ENCODE peak calls at places on chromosomes 16 and 17, in eight cellular contexts. One of them, this sample, is unnamed.
A peak's percentile ranks its signal among the peaks of the same experiment; 100 is the strongest.

GRCh38 chr16:2044541-2044940 is 3.1 kb downstream of the NTHL1 start:
- DNase-seq in lung: no peak
- DNase-seq in AG08395: no peak
- DNase-seq in endothelial cell: no peak
- DNase-seq in glutamatergic neuron: peak; percentile 10
- DNase-seq in stimulated activated CD8-positive, alpha-beta memory T cell treated with anti-CD3 and anti-CD28 coated beads, Interleukin-15, amount 100 ng/mL, for 48 hours: no peak
- DNase-seq in left ventricle myocardium inferior: no peak
- DNase-seq in cardiac muscle cell: no peak
- DNase-seq in this sample: no peak

GRCh38 chr16:80023865-80024264 is 423.3 kb upstream of the MAF start:
- DNase-seq in lung: no peak
- DNase-seq in AG08395: no peak
- DNase-seq in endothelial cell: no peak
- DNase-seq in glutamatergic neuron: no peak
- DNase-seq in stimulated activated CD8-positive, alpha-beta memory T cell treated with anti-CD3 and anti-CD28 coated beads, Interleukin-15, amount 100 ng/mL, for 48 hours: no peak
- DNase-seq in left ventricle myocardium inferior: no peak
- DNase-seq in cardiac muscle cell: no peak
- DNase-seq in this sample: no peak

GRCh38 chr17:41258406-41258805 is 3.2 kb downstream of the KRTAP9-9 start:
- DNase-seq in lung: no peak
- DNase-seq in AG08395: no peak
- DNase-seq in endothelial cell: no peak
- DNase-seq in glutamatergic neuron: no peak
- DNase-seq in stimulated activated CD8-positive, alpha-beta memory T cell treated with anti-CD3 and anti-CD28 coated beads, Interleukin-15, amount 100 ng/mL, for 48 hours: no peak
- DNase-seq in left ventricle myocardium inferior: no peak
- DNase-seq in cardiac muscle cell: no peak
- DNase-seq in this sample: no peak

GRCh38 chr16:31148896-31149295 is 970 bp downstream of the PRSS36 start:
- DNase-seq in lung: no peak
- DNase-seq in AG08395: no peak
- DNase-seq in endothelial cell: no peak
- DNase-seq in glutamatergic neuron: no peak
- DNase-seq in stimulated activated CD8-positive, alpha-beta memory T cell treated with anti-CD3 and anti-CD28 coated beads, Interleukin-15, amount 100 ng/mL, for 48 hours: no peak
- DNase-seq in left ventricle myocardium inferior: no peak
- DNase-seq in cardiac muscle cell: no peak
- DNase-seq in this sample: no peak

GRCh38 chr17:55344514-55344997 is 77.1 kb downstream of the MMD start:
- DNase-seq in lung: no peak
- DNase-seq in AG08395: no peak
- DNase-seq in endothelial cell: no peak
- DNase-seq in glutamatergic neuron: no peak
- DNase-seq in stimulated activated CD8-positive, alpha-beta memory T cell treated with anti-CD3 and anti-CD28 coated beads, Interleukin-15, amount 100 ng/mL, for 48 hours: no peak
- DNase-seq in left ventricle myocardium inferior: no peak
- DNase-seq in cardiac muscle cell: no peak
- DNase-seq in this sample: no peak

GRCh38 chr17:50304781-50305404 is 30.6 kb downstream of the TMEM92 start:
- DNase-seq in lung: no peak
- DNase-seq in AG08395: no peak
- DNase-seq in endothelial cell: no peak
- DNase-seq in glutamatergic neuron: no peak
- DNase-seq in stimulated activated CD8-positive, alpha-beta memory T cell treated with anti-CD3 and anti-CD28 coated beads, Interleukin-15, amount 100 ng/mL, for 48 hours: no peak
- DNase-seq in left ventricle myocardium inferior: no peak
- DNase-seq in cardiac muscle cell: peak; percentile 53
- DNase-seq in this sample: no peak

GRCh38 chr17:55237268-55237667 is 27.5 kb upstream of the HLF start:
- DNase-seq in lung: no peak
- DNase-seq in AG08395: no peak
- DNase-seq in endothelial cell: no peak
- DNase-seq in glutamatergic neuron: no peak
- DNase-seq in stimulated activated CD8-positive, alpha-beta memory T cell treated with anti-CD3 and anti-CD28 coated beads, Interleukin-15, amount 100 ng/mL, for 48 hours: no peak
- DNase-seq in left ventricle myocardium inferior: no peak
- DNase-seq in cardiac muscle cell: peak; percentile 18
- DNase-seq in this sample: no peak

GRCh38 chr16:24816688-24817087 is 29.1 kb upstream of the SLC5A11 start:
- DNase-seq in lung: no peak
- DNase-seq in AG08395: no peak
- DNase-seq in endothelial cell: no peak
- DNase-seq in glutamatergic neuron: no peak
- DNase-seq in stimulated activated CD8-positive, alpha-beta memory T cell treated with anti-CD3 and anti-CD28 coated beads, Interleukin-15, amount 100 ng/mL, for 48 hours: no peak
- DNase-seq in left ventricle myocardium inferior: no peak
- DNase-seq in cardiac muscle cell: no peak
- DNase-seq in this sample: no peak

GRCh38 chr16:10644092-10644491 is 50.6 kb downstream of the TEKT5 start:
- DNase-seq in lung: no peak
- DNase-seq in AG08395: no peak
- DNase-seq in endothelial cell: no peak
- DNase-seq in glutamatergic neuron: no peak
- DNase-seq in stimulated activated CD8-positive, alpha-beta memory T cell treated with anti-CD3 and anti-CD28 coated beads, Interleukin-15, amount 100 ng/mL, for 48 hours: no peak
- DNase-seq in left ventricle myocardium inferior: no peak
- DNase-seq in cardiac muscle cell: no peak
- DNase-seq in this sample: no peak

GRCh38 chr16:68287276-68288251 is 23.2 kb downstream of the SLC7A6OS start:
- DNase-seq in lung: peak; percentile 53
- DNase-seq in AG08395: peak; percentile 95
- DNase-seq in endothelial cell: no peak
- DNase-seq in glutamatergic neuron: no peak
- DNase-seq in stimulated activated CD8-positive, alpha-beta memory T cell treated with anti-CD3 and anti-CD28 coated beads, Interleukin-15, amount 100 ng/mL, for 48 hours: no peak
- DNase-seq in left ventricle myocardium inferior: peak; percentile 80
- DNase-seq in cardiac muscle cell: peak; percentile 89
- DNase-seq in this sample: no peak

This sample was measured in D341Med.